ENCODE peak calls at places on chromosomes 13 and 19, in eight cellular contexts. E, I, N, J, U, Y, P and C are unnamed samples.

GRCh38 chr19:16078311-16078758 is 2.0 kb downstream of the TPM4 start:
- DNase-seq in E (no peak), I (no peak), N (no peak), J (peak), U (no peak), Y (no peak), P (no peak), C (no peak)

GRCh38 chr13:29964181-29964845 is 113.9 kb upstream of the UBL3 start:
- DNase-seq in E (no peak), I (no peak), N (no peak), J (no peak), U (no peak), Y (no peak), P (no peak), C (no peak)

GRCh38 chr13:27770809-27771208 is 21.5 kb upstream of the GSX1 start:
- DNase-seq in E (peak), I (no peak), N (peak), J (no peak), U (no peak), Y (no peak), P (no peak), C (no peak)

GRCh38 chr19:1259206-1259872 is 9.8 kb upstream of the CIRBP start:
- DNase-seq in E (peak), I (peak), N (peak), J (peak), U (peak), Y (no peak), P (peak), C (peak)

GRCh38 chr13:80022146-80022545 is 318.8 kb downstream of the SPRY2 start:
- DNase-seq in E (no peak), I (no peak), N (no peak), J (no peak), U (no peak), Y (no peak), P (no peak), C (no peak)

GRCh38 chr19:28019371-28019770 is 1193.6 kb downstream of the UQCRFS1 start:
- DNase-seq in E (no peak), I (no peak), N (no peak), J (no peak), U (no peak), Y (no peak), P (no peak), C (no peak)

GRCh38 chr19:13135068-13136062 is 14.8 kb downstream of the STX10 start:
- DNase-seq in E (no peak), I (no peak), N (no peak), J (no peak), U (no peak), Y (no peak), P (no peak), C (no peak)

GRCh38 chr19:18396471-18397241 is 766 bp downstream of the LRRC25 start:
- DNase-seq in E (no peak), I (no peak), N (no peak), J (no peak), U (no peak), Y (no peak), P (no peak), C (no peak)

GRCh38 chr13:74114202-74114601 is 20.0 kb downstream of the KLF12 start:
- DNase-seq in E (no peak), I (no peak), N (no peak), J (no peak), U (no peak), Y (no peak), P (no peak), C (no peak)

GRCh38 chr13:47374741-47375140 is 477.9 kb upstream of the HTR2A start:
- DNase-seq in E (no peak), I (no peak), N (no peak), J (no peak), U (no peak), Y (no peak), P (no peak), C (no peak)

GRCh38 chr19:50817941-50818858 is 5.4 kb downstream of the KLK1 start:
- DNase-seq in E (peak), I (peak), N (no peak), J (peak), U (peak), Y (peak), P (peak), C (no peak)

GRCh38 chr13:34671136-34671535 is 270.9 kb upstream of the NBEA start:
- DNase-seq in E (no peak), I (no peak), N (no peak), J (no peak), U (no peak), Y (no peak), P (no peak), C (no peak)

GRCh38 chr19:51788936-51789795 is 5.8 kb upstream of the FPR3 start:
- DNase-seq in E (no peak), I (no peak), N (no peak), J (no peak), U (no peak), Y (no peak), P (no peak), C (no peak)

GRCh38 chr13:110541526-110541920 is 20.0 kb downstream of the RAB20 start:
- DNase-seq in E (no peak), I (no peak), N (no peak), J (no peak), U (no peak), Y (no peak), P (no peak), C (no peak)

GRCh38 chr19:4521170-4521887 is 3.0 kb upstream of the PLIN4 start:
- DNase-seq in E (no peak), I (no peak), N (no peak), J (no peak), U (no peak), Y (no peak), P (no peak), C (no peak)